ENCODE peak calls at places on chromosomes 16 and 17, in eight cellular contexts. C is endodermal cell, P is mesenchymal stem cell, L is PC-3, S is heart right ventricle, R is prostate gland, H is PC-9, N is left ventricle myocardium inferior. X is an unnamed sample.

GRCh38 chr17:66755101-66755943 is 79.6 kb upstream of the CACNG5 start:
- DNase-seq in C (no peak), P (no peak), L (peak), S (no peak), R (no peak), H (no peak), N (no peak), X (peak)

GRCh38 chr16:3665508-3665907 is 11.0 kb downstream of the DNASE1 start:
- DNase-seq in C (no peak), P (no peak), L (no peak), S (no peak), R (no peak), H (no peak), N (no peak), X (no peak)

GRCh38 chr16:47311738-47312505 is 148.9 kb downstream of the ITFG1 start:
- DNase-seq in C (peak), P (no peak), L (peak), S (no peak), R (no peak), H (peak), N (no peak), X (peak)

GRCh38 chr16:67241008-67241900 is 6.0 kb downstream of the FHOD1 start:
- DNase-seq in C (peak), P (peak), L (peak), S (peak), R (peak), H (peak), N (peak), X (no peak)

GRCh38 chr17:8226536-8227237 is 16.3 kb upstream of the AURKB start:
- DNase-seq in C (peak), P (peak), L (peak), S (peak), R (peak), H (no peak), N (peak), X (no peak)

GRCh38 chr17:79915850-79916430 is 76.7 kb upstream of the CBX4 start:
- DNase-seq in C (peak), P (peak), L (peak), S (peak), R (no peak), H (peak), N (no peak), X (peak)

GRCh38 chr17:32495347-32496253 is 8.8 kb downstream of the CDK5R1 start:
- DNase-seq in C (no peak), P (no peak), L (no peak), S (peak), R (no peak), H (no peak), N (no peak), X (no peak)

GRCh38 chr17:79808763-79809529 is 12.1 kb upstream of the CBX8 start:
- DNase-seq in C (peak), P (no peak), L (peak), S (no peak), R (peak), H (peak), N (no peak), X (peak)

GRCh38 chr17:77002103-77003045 is 134.2 kb downstream of the MGAT5B start:
- DNase-seq in C (peak), P (peak), L (peak), S (no peak), R (no peak), H (peak), N (no peak), X (peak)

GRCh38 chr17:78341559-78342437 is 18.1 kb downstream of the SOCS3 start:
- DNase-seq in C (peak), P (peak), L (peak), S (peak), R (peak), H (peak), N (peak), X (no peak)

GRCh38 chr17:30148376-30148775 is 31.8 kb downstream of the NSRP1 start:
- DNase-seq in C (no peak), P (no peak), L (no peak), S (no peak), R (no peak), H (no peak), N (no peak), X (no peak)

GRCh38 chr17:60165976-60166375 is 16.2 kb downstream of the CA4 start:
- DNase-seq in C (peak), P (no peak), L (no peak), S (no peak), R (no peak), H (no peak), N (no peak), X (no peak)

GRCh38 chr16:72367841-72368240 is 195.9 kb upstream of the PMFBP1 start:
- DNase-seq in C (no peak), P (no peak), L (no peak), S (no peak), R (no peak), H (no peak), N (no peak), X (no peak)

GRCh38 chr17:13182450-13182849 is 164.6 kb upstream of the ELAC2 start:
- DNase-seq in C (no peak), P (no peak), L (no peak), S (no peak), R (no peak), H (no peak), N (no peak), X (no peak)

GRCh38 chr16:9499921-9500593 is 408.6 kb downstream of the HAPSTR1 start:
- DNase-seq in C (peak), P (no peak), L (no peak), S (peak), R (no peak), H (no peak), N (peak), X (no peak)

GRCh38 chr17:32520737-32521399 is 34.1 kb downstream of the CDK5R1 start:
- DNase-seq in C (peak), P (no peak), L (no peak), S (no peak), R (no peak), H (no peak), N (no peak), X (no peak)

GRCh38 chr17:31690118-31690517 is 168.9 kb downstream of the COPRS start:
- DNase-seq in C (no peak), P (peak), L (no peak), S (no peak), R (no peak), H (no peak), N (no peak), X (no peak)

GRCh38 chr17:44005865-44006580 is 1.6 kb downstream of the NAGS start:
- DNase-seq in C (peak), P (peak), L (peak), S (no peak), R (no peak), H (no peak), N (no peak), X (no peak)

GRCh38 chr17:70053241-70054234 is 21.5 kb upstream of the KCNJ16 start:
- DNase-seq in C (no peak), P (no peak), L (no peak), S (no peak), R (no peak), H (no peak), N (no peak), X (no peak)

GRCh38 chr17:78745407-78746088 is 36.5 kb downstream of the CYTH1 start:
- DNase-seq in C (peak), P (peak), L (peak), S (no peak), R (no peak), H (no peak), N (no peak), X (no peak)

GRCh38 chr17:50212121-50212843 is 10.9 kb upstream of the COL1A1 start:
- DNase-seq in C (no peak), P (peak), L (no peak), S (no peak), R (no peak), H (no peak), N (no peak), X (no peak)

GRCh38 chr17:37768438-37768837 is 23.6 kb upstream of the HNF1B start:
- DNase-seq in C (no peak), P (no peak), L (no peak), S (no peak), R (no peak), H (no peak), N (no peak), X (no peak)

GRCh38 chr16:51133691-51134090 is 17.4 kb downstream of the SALL1 start:
- DNase-seq in C (peak), P (no peak), L (no peak), S (no peak), R (no peak), H (no peak), N (no peak), X (no peak)

GRCh38 chr17:1375615-1376014 is 24.4 kb downstream of the YWHAE start:
- DNase-seq in C (no peak), P (no peak), L (no peak), S (no peak), R (no peak), H (no peak), N (no peak), X (no peak)

GRCh38 chr16:52050418-52050817 is 496.5 kb downstream of the TOX3 start:
- DNase-seq in C (no peak), P (peak), L (no peak), S (no peak), R (no peak), H (no peak), N (no peak), X (peak)

GRCh38 chr17:40448639-40449261 is 5.5 kb downstream of the IGFBP4 start:
- DNase-seq in C (no peak), P (no peak), L (peak), S (no peak), R (no peak), H (no peak), N (no peak), X (no peak)

GRCh38 chr16:47234-47633 is 6.2 kb downstream of the POLR3K start:
- DNase-seq in C (no peak), P (no peak), L (no peak), S (no peak), R (no peak), H (no peak), N (no peak), X (no peak)

GRCh38 chr17:37476431-37477130 is 13.1 kb upstream of the DUSP14 start:
- DNase-seq in C (no peak), P (peak), L (peak), S (peak), R (peak), H (peak), N (peak), X (no peak)

GRCh38 chr16:11400076-11400475 is 54.8 kb downstream of the RMI2 start:
- DNase-seq in C (no peak), P (no peak), L (no peak), S (no peak), R (no peak), H (no peak), N (no peak), X (no peak)

GRCh38 chr17:83126275-83126930 is 47.0 kb downstream of the METRNL start:
- DNase-seq in C (peak), P (no peak), L (no peak), S (no peak), R (no peak), H (no peak), N (no peak), X (no peak)

GRCh38 chr16:9941245-9941644 is 241.0 kb downstream of the GRIN2A start:
- DNase-seq in C (no peak), P (no peak), L (no peak), S (no peak), R (no peak), H (no peak), N (no peak), X (no peak)

GRCh38 chr16:11303405-11304138 is 22.4 kb upstream of the PRM1 start:
- DNase-seq in C (no peak), P (peak), L (peak), S (no peak), R (peak), H (peak), N (no peak), X (no peak)

GRCh38 chr17:42817866-42818265 is 6.2 kb downstream of the BECN1 start:
- DNase-seq in C (no peak), P (no peak), L (no peak), S (no peak), R (no peak), H (no peak), N (no peak), X (peak)

GRCh38 chr16:72884573-72884972 is 163.4 kb downstream of the ZFHX3 start:
- DNase-seq in C (no peak), P (no peak), L (no peak), S (no peak), R (no peak), H (no peak), N (no peak), X (no peak)

GRCh38 chr17:4206945-4207344 is 56.8 kb downstream of the ANKFY1 start:
- DNase-seq in C (no peak), P (no peak), L (no peak), S (no peak), R (no peak), H (no peak), N (no peak), X (no peak)

GRCh38 chr17:80649672-80650338 is 105.2 kb downstream of the RPTOR start:
- DNase-seq in C (peak), P (peak), L (peak), S (peak), R (no peak), H (no peak), N (peak), X (peak)

GRCh38 chr17:49342575-49342936 is 19.5 kb downstream of the ZNF652 start:
- DNase-seq in C (no peak), P (peak), L (no peak), S (no peak), R (no peak), H (no peak), N (no peak), X (no peak)

GRCh38 chr17:57988301-57989010 is 402 bp upstream of the VEZF1 start:
- DNase-seq in C (peak), P (peak), L (peak), S (peak), R (peak), H (no peak), N (peak), X (no peak)
- H3K27ac ChIP-seq in C (peak), P (peak), L (peak), S (peak), R (peak), H (peak), N (peak), X (peak)

GRCh38 chr16:86492961-86493639 is 17.2 kb upstream of the FOXF1 start:
- DNase-seq in C (no peak), P (peak), L (no peak), S (no peak), R (no peak), H (no peak), N (no peak), X (no peak)
- H3K27ac ChIP-seq in C (no peak), P (no peak), L (no peak), S (no peak), R (peak), H (no peak), N (no peak), X (no peak)

GRCh38 chr17:2705263-2705662 is 6.3 kb downstream of the CLUH start:
- DNase-seq in C (peak), P (peak), L (no peak), S (no peak), R (no peak), H (peak), N (no peak), X (no peak)
- H3K27ac ChIP-seq in C (no peak), P (no peak), L (no peak), S (peak), R (no peak), H (no peak), N (peak), X (no peak)

GRCh38 chr16:31436221-31437045 is 6.2 kb downstream of the ZNF843 start:
- DNase-seq in C (peak), P (no peak), L (no peak), S (no peak), R (no peak), H (no peak), N (no peak), X (no peak)

GRCh38 chr16:31441956-31442355 is 633 bp downstream of the ZNF843 start:
- DNase-seq in C (no peak), P (no peak), L (no peak), S (peak), R (no peak), H (no peak), N (no peak), X (no peak)

GRCh38 chr16:31438414-31438813 is 4.2 kb downstream of the ZNF843 start:
- DNase-seq in C (peak), P (no peak), L (no peak), S (no peak), R (no peak), H (no peak), N (no peak), X (no peak)

GRCh38 chr16:31439519-31439918 is 3.1 kb downstream of the ZNF843 start:
- DNase-seq in C (no peak), P (no peak), L (no peak), S (no peak), R (no peak), H (no peak), N (no peak), X (no peak)

GRCh38 chr16:31440511-31441184 is 1.9 kb downstream of the ZNF843 start:
- DNase-seq in C (no peak), P (no peak), L (no peak), S (no peak), R (no peak), H (no peak), N (no peak), X (no peak)
- H3K27ac ChIP-seq in C (no peak), P (no peak), L (no peak), S (no peak), R (no peak), H (no peak), N (peak), X (peak)